ENCODE peak calls at places on chromosome 5, in eight cellular contexts. V is amniotic epithelial cell; Q is RPMI7951; T is AG04450; K is stimulated activated CD4-positive, alpha-beta T cell treated with anti-CD3 and anti-CD28 coated beads, TNF-alpha, amount 100 ng/mL, for 24 hours; S is cardiac fibroblast; X is activated CD8-positive, alpha-beta memory T cell treated with anti-CD3 and anti-CD28 coated beads for 24 hours; F is HCEC 1CT. I is an unnamed sample.

GRCh38 chr5:1108008-1108864 is 3.6 kb downstream of the SLC12A7 start:
- DNase-seq in V (no peak), Q (no peak), T (no peak), K (no peak), S (no peak), X (no peak), F (no peak), I (no peak)

GRCh38 chr5:8184455-8185063 is 315.6 kb downstream of the MTRR start:
- DNase-seq in V (no peak), Q (no peak), T (peak; percentile 3), K (no peak), S (peak; percentile 19), X (no peak), F (no peak), I (no peak)

GRCh38 chr5:145511351-145511750 is 323.8 kb downstream of the PRELID2 start:
- DNase-seq in V (no peak), Q (no peak), T (no peak), K (no peak), S (no peak), X (no peak), F (no peak), I (no peak)

GRCh38 chr5:168239325-168239724 is 52.1 kb upstream of the WWC1 start:
- DNase-seq in V (no peak), Q (no peak), T (no peak), K (no peak), S (no peak), X (no peak), F (no peak), I (no peak)

GRCh38 chr5:175658299-175659145 is 651 bp downstream of the HRH2 start:
- DNase-seq in V (no peak), Q (peak; percentile 32), T (no peak), K (no peak), S (no peak), X (peak; percentile 74), F (no peak), I (no peak)

GRCh38 chr5:3778000-3778570 is 182.5 kb downstream of the IRX1 start:
- DNase-seq in V (no peak), Q (no peak), T (no peak), K (no peak), S (no peak), X (no peak), F (no peak), I (no peak)

GRCh38 chr5:137989419-137989818 is 43.5 kb downstream of the FAM13B start:
- DNase-seq in V (no peak), Q (no peak), T (no peak), K (no peak), S (no peak), X (no peak), F (no peak), I (no peak)

GRCh38 chr5:95822408-95823240 is at the start of gene GLRX:
- DNase-seq in V (peak; percentile 84), Q (peak; percentile 82), T (peak; percentile 59), K (no peak), S (peak; percentile 92), X (peak; percentile 70), F (peak; percentile 95), I (peak; percentile 73)

GRCh38 chr5:66171349-66172344 is 27.5 kb downstream of the SREK1 start:
- DNase-seq in V (peak; percentile 64), Q (peak; percentile 44), T (no peak), K (peak; percentile 32), S (peak; percentile 73), X (no peak), F (peak; percentile 65), I (peak; percentile 49)